ENCODE peak calls at places on chromosomes 4 and X, in nine cellular contexts. T is CD8-positive, alpha-beta memory T cell; Z is DND-41; S is stomach; C is ascending aorta; I is hepatocyte; M is IMR-90; N is ovary; E is sigmoid colon. F is an unnamed sample.

GRCh38 chr4:154961263-154961662 is 180.2 kb downstream of the RBM46 start:
- DNase-seq in T (no peak), Z (no peak), S (no peak), C (no peak), I (no peak), M (no peak), N (no peak), E (no peak), F (no peak)

GRCh38 chr4:184028571-184028996 is 123.5 kb downstream of the STOX2 start:
- DNase-seq in T (no peak), Z (peak; percentile 64), S (no peak), C (no peak), I (no peak), M (no peak), N (no peak), E (no peak), F (no peak)

GRCh38 chr4:78776031-78776728 is at the start of gene BMP2K:
- DNase-seq in T (peak; percentile 71), Z (peak; percentile 84), S (peak; percentile 83), C (peak; percentile 11), I (peak; percentile 93), M (peak; percentile 66), N (peak; percentile 81), E (peak; percentile 89), F (peak; percentile 81)

GRCh38 chr4:188975271-188975670 is 836.0 kb downstream of the TRIML1 start:
- DNase-seq in T (no peak), Z (no peak), S (no peak), C (no peak), I (no peak), M (no peak), N (no peak), E (no peak), F (no peak)

GRCh38 chrX:105307762-105308161 is 87.3 kb upstream of the TEX13A start:
- DNase-seq in T (no peak), Z (no peak), S (no peak), C (no peak), I (no peak), M (peak; percentile 29), N (no peak), E (no peak), F (no peak)

GRCh38 chr4:100278567-100278966 is 88.3 kb upstream of the DDIT4L start:
- DNase-seq in T (no peak), Z (peak; percentile 27), S (no peak), C (no peak), I (no peak), M (no peak), N (no peak), E (no peak), F (no peak)

GRCh38 chr4:103497692-103498091 is 222.1 kb downstream of the TACR3 start:
- DNase-seq in T (no peak), Z (no peak), S (no peak), C (no peak), I (no peak), M (no peak), N (no peak), E (no peak), F (no peak)

GRCh38 chr4:48670587-48670986 is 109.5 kb downstream of the FRYL start:
- DNase-seq in T (no peak), Z (no peak), S (no peak), C (no peak), I (no peak), M (no peak), N (no peak), E (no peak), F (no peak)

GRCh38 chrX:87961471-87961870 is 443.9 kb downstream of the KLHL4 start:
- DNase-seq in T (no peak), Z (no peak), S (no peak), C (no peak), I (peak; percentile 37), M (no peak), N (no peak), E (no peak), F (no peak)

GRCh38 chrX:48781705-48782104 is 4.7 kb upstream of the GATA1 start:
- DNase-seq in T (no peak), Z (no peak), S (no peak), C (no peak), I (no peak), M (no peak), N (no peak), E (no peak), F (no peak)

GRCh38 chr4:19025031-19025430 is 1003.5 kb upstream of the LCORL start:
- DNase-seq in T (no peak), Z (no peak), S (no peak), C (no peak), I (no peak), M (no peak), N (no peak), E (no peak), F (no peak)

GRCh38 chr4:159446266-159446976 is 343.5 kb downstream of the RAPGEF2 start:
- DNase-seq in T (no peak), Z (peak; percentile 20), S (peak; percentile 28), C (no peak), I (peak; percentile 86), M (peak; percentile 84), N (no peak), E (no peak), F (peak; percentile 13)

GRCh38 chr4:121676388-121677075 is 20.2 kb downstream of the ANXA5 start:
- DNase-seq in T (no peak), Z (no peak), S (no peak), C (no peak), I (peak; percentile 84), M (no peak), N (no peak), E (no peak), F (no peak)

GRCh38 chr4:137283737-137284136 is 248.6 kb downstream of the PCDH18 start:
- DNase-seq in T (no peak), Z (no peak), S (no peak), C (no peak), I (peak; percentile 20), M (peak; percentile 39), N (no peak), E (no peak), F (no peak)

GRCh38 chr4:144955104-144955503 is 142.9 kb downstream of the ANAPC10 start:
- DNase-seq in T (no peak), Z (no peak), S (no peak), C (no peak), I (no peak), M (no peak), N (no peak), E (no peak), F (no peak)

DNA sequence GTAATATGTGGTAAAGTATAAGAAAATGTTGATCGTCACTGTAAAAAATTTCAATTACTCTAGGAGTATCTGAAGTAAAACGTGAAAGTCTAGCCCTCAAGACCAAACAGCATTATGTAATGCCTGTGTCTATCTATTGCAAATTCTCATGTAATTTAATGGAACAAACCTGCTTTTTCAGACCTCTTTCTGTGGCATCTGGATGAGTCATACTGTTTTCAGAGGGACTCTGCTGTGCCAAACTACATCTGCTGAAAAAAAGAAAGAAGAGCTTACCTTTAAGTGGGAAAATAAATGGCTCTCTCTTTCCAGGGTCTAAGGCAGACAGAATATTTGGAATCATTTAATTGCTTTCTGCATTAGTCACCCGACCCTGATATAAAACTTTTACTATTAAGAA is 89.8 kb upstream of the ARMCX2 start:
- DNase-seq in T (no peak), Z (no peak), S (no peak), C (no peak), I (no peak), M (no peak), N (no peak), E (no peak), F (no peak)
- H3K4me3 ChIP-seq in T (no peak overlapping the region), Z (no peak overlapping the region), S (no peak overlapping the region), C (no peak overlapping the region), I (no peak overlapping the region), M (no peak overlapping the region), N (no peak overlapping the region), E (no peak overlapping the region), F (no peak overlapping the region)

GRCh38 chr4:110619401-110620247 is 3.3 kb downstream of the PITX2 start:
- DNase-seq in T (no peak), Z (no peak), S (no peak), C (no peak), I (no peak), M (no peak), N (no peak), E (no peak), F (no peak)

GRCh38 chr4:110617095-110617494 is 5.8 kb downstream of the PITX2 start:
- DNase-seq in T (no peak), Z (no peak), S (no peak), C (no peak), I (no peak), M (no peak), N (no peak), E (no peak), F (no peak)

GRCh38 chr4:110620352-110621327 is 2.2 kb downstream of the PITX2 start:
- DNase-seq in T (no peak), Z (no peak), S (no peak), C (no peak), I (peak; percentile 76), M (no peak), N (no peak), E (no peak), F (no peak)

GRCh38 chr4:110618091-110619000 is 4.5 kb downstream of the PITX2 start:
- DNase-seq in T (no peak), Z (no peak), S (no peak), C (no peak), I (peak; percentile 74), M (no peak), N (no peak), E (no peak), F (no peak)

DNA sequence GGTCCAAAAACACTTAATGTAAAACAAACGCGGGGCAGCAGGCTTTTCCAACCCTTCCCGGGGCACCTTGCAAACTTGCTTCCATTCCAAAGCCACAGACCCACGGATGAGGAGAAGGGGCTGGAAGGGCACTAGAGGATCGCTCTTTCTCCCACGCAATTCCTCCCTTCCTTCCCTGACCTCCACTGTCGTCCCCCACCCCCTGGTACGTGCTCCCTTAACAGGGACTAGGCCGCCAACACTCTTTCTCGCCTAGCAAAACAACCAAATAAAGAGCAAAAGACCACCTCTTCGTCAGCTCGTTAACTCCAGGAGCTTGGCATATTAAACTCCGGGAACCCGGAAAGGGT is 3.9 kb downstream of the PITX2 start:
- DNase-seq in T (no peak), Z (no peak), S (no peak), C (no peak), I (no peak), M (no peak), N (no peak), E (no peak), F (no peak)
- H3K27ac ChIP-seq in T (no peak overlapping the region), Z (no peak overlapping the region), S (peak overlapping the region; percentile 17), C (no peak overlapping the region), I (peak overlapping the region; percentile 89), M (no peak overlapping the region), N (no peak overlapping the region), E (no peak overlapping the region), F (no peak overlapping the region)

GRCh38 chr4:80016506-80016905 is 56.5 kb downstream of the ANTXR2 start:
- DNase-seq in T (no peak), Z (peak; percentile 41), S (no peak), C (no peak), I (no peak), M (peak; percentile 37), N (no peak), E (no peak), F (no peak)
- H3K36me3 ChIP-seq in T (no peaks in the 10 kb centered on the region), Z (peaks cover 30% of the 10 kb centered on the region), S (no peaks in the 10 kb centered on the region), C (peaks cover 4% of the 10 kb centered on the region), I (no peaks in the 10 kb centered on the region), M (peaks cover 16% of the 10 kb centered on the region), N (no peaks in the 10 kb centered on the region), E (no peaks in the 10 kb centered on the region), F (no peaks in the 10 kb centered on the region)

DNA sequence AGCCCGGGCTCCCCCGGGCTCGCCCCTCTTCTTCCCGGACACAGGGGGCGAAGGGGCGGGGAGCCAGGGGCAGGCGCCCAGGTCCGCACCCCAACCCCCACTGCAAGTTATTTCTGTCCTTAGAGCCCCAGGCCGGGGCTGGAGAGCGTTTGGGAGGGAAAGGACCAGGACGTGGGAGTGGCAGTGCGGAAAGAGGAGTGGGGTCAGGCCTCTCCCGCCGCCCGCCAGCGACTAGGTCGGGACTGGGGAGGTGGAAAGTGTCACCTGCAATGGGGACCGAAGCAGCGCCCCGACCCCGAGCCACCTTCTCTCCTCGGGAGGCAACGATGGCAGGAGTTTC is 351 bp downstream of the CCDC160 start:
- DNase-seq in T (no peak), Z (no peak), S (no peak), C (no peak), I (peak; percentile 11), M (no peak), N (peak; percentile 16), E (no peak), F (no peak)
- H3K4me3 ChIP-seq in T (no peak overlapping the region), Z (no peak overlapping the region), S (peak overlapping the region; percentile 50), C (peak overlapping the region; percentile 60), I (peak overlapping the region; percentile 35), M (peak overlapping the region; percentile 41), N (peak overlapping the region; percentile 34), E (peak overlapping the region; percentile 40), F (no peak overlapping the region)